ENCODE peak calls at places on chromosomes 13 and 19, in seven cellular contexts. One of them, this sample, is unnamed.

GRCh38 chr13:70756088-70756487 is 647.8 kb upstream of the KLHL1 start:
- DNase-seq in fibroblast of pulmonary artery: no peak
- DNase-seq in OCI-M1: no peak
- DNase-seq in T-helper 2 cell: no peak
- DNase-seq in posterior vena cava: no peak
- DNase-seq in stimulated activated CD4-positive, alpha-beta T cell treated with anti-CD3 and anti-CD28 coated beads, TNF-alpha, amount 100 ng/mL, for 1 hour: no peak
- DNase-seq in osteoblast: no peak
- DNase-seq in this sample: no peak

GRCh38 chr19:34999498-35000337 is at the start of gene GRAMD1A:
- DNase-seq in posterior vena cava: peak; percentile 96
- DNase-seq in osteoblast: peak; percentile 100
- DNase-seq in T-helper 2 cell: peak; percentile 63
- DNase-seq in stimulated activated CD4-positive, alpha-beta T cell treated with anti-CD3 and anti-CD28 coated beads, TNF-alpha, amount 100 ng/mL, for 1 hour: peak; percentile 38
- DNase-seq in fibroblast of pulmonary artery: peak; percentile 92
- DNase-seq in OCI-M1: peak; percentile 92
- DNase-seq in this sample: no peak

GRCh38 chr13:60386250-60386649 is 10.8 kb upstream of the TDRD3 start:
- DNase-seq in OCI-M1: no peak
- DNase-seq in posterior vena cava: no peak
- DNase-seq in T-helper 2 cell: no peak
- DNase-seq in stimulated activated CD4-positive, alpha-beta T cell treated with anti-CD3 and anti-CD28 coated beads, TNF-alpha, amount 100 ng/mL, for 1 hour: no peak
- DNase-seq in osteoblast: no peak
- DNase-seq in fibroblast of pulmonary artery: no peak
- DNase-seq in this sample: no peak

GRCh38 chr13:99351772-99352171 is 44.6 kb upstream of the GPR183 start:
- DNase-seq in posterior vena cava: no peak
- DNase-seq in fibroblast of pulmonary artery: no peak
- DNase-seq in osteoblast: no peak
- DNase-seq in T-helper 2 cell: no peak
- DNase-seq in stimulated activated CD4-positive, alpha-beta T cell treated with anti-CD3 and anti-CD28 coated beads, TNF-alpha, amount 100 ng/mL, for 1 hour: no peak
- DNase-seq in OCI-M1: no peak
- DNase-seq in this sample: no peak

GRCh38 chr19:57241181-57241580 is 749 bp downstream of the ZNF805 start:
- DNase-seq in stimulated activated CD4-positive, alpha-beta T cell treated with anti-CD3 and anti-CD28 coated beads, TNF-alpha, amount 100 ng/mL, for 1 hour: no peak
- DNase-seq in posterior vena cava: no peak
- DNase-seq in T-helper 2 cell: no peak
- DNase-seq in osteoblast: peak; percentile 92
- DNase-seq in OCI-M1: peak; percentile 51
- DNase-seq in fibroblast of pulmonary artery: peak; percentile 33
- DNase-seq in this sample: no peak

GRCh38 chr19:20365146-20365545 is 198.1 kb downstream of the ZNF486 start:
- DNase-seq in fibroblast of pulmonary artery: no peak
- DNase-seq in OCI-M1: peak; percentile 36
- DNase-seq in posterior vena cava: no peak
- DNase-seq in stimulated activated CD4-positive, alpha-beta T cell treated with anti-CD3 and anti-CD28 coated beads, TNF-alpha, amount 100 ng/mL, for 1 hour: no peak
- DNase-seq in T-helper 2 cell: no peak
- DNase-seq in osteoblast: no peak
- DNase-seq in this sample: no peak

GRCh38 chr19:43858174-43858573 is 31.1 kb downstream of the ZNF283 start:
- DNase-seq in stimulated activated CD4-positive, alpha-beta T cell treated with anti-CD3 and anti-CD28 coated beads, TNF-alpha, amount 100 ng/mL, for 1 hour: no peak
- DNase-seq in OCI-M1: no peak
- DNase-seq in osteoblast: no peak
- DNase-seq in T-helper 2 cell: no peak
- DNase-seq in posterior vena cava: no peak
- DNase-seq in fibroblast of pulmonary artery: no peak
- DNase-seq in this sample: no peak

GRCh38 chr19:30263719-30264440 is 108.3 kb upstream of the ZNF536 start:
- DNase-seq in T-helper 2 cell: no peak
- DNase-seq in fibroblast of pulmonary artery: no peak
- DNase-seq in OCI-M1: no peak
- DNase-seq in osteoblast: no peak
- DNase-seq in posterior vena cava: no peak
- DNase-seq in stimulated activated CD4-positive, alpha-beta T cell treated with anti-CD3 and anti-CD28 coated beads, TNF-alpha, amount 100 ng/mL, for 1 hour: no peak
- DNase-seq in this sample: no peak

GRCh38 chr19:2551864-2552185 is 75.9 kb downstream of the GADD45B start:
- DNase-seq in osteoblast: no peak
- DNase-seq in T-helper 2 cell: no peak
- DNase-seq in posterior vena cava: peak; percentile 43
- DNase-seq in OCI-M1: no peak
- DNase-seq in fibroblast of pulmonary artery: no peak
- DNase-seq in stimulated activated CD4-positive, alpha-beta T cell treated with anti-CD3 and anti-CD28 coated beads, TNF-alpha, amount 100 ng/mL, for 1 hour: no peak
- DNase-seq in this sample: no peak

GRCh38 chr13:21427741-21428140 is 31.4 kb downstream of the ZDHHC20 start:
- DNase-seq in OCI-M1: no peak
- DNase-seq in posterior vena cava: no peak
- DNase-seq in T-helper 2 cell: no peak
- DNase-seq in osteoblast: no peak
- DNase-seq in fibroblast of pulmonary artery: no peak
- DNase-seq in stimulated activated CD4-positive, alpha-beta T cell treated with anti-CD3 and anti-CD28 coated beads, TNF-alpha, amount 100 ng/mL, for 1 hour: no peak
- DNase-seq in this sample: no peak

GRCh38 chr19:49880162-49880869 is 2.8 kb downstream of the TBC1D17 start:
- DNase-seq in fibroblast of pulmonary artery: no peak
- DNase-seq in posterior vena cava: peak; percentile 66
- DNase-seq in osteoblast: no peak
- DNase-seq in T-helper 2 cell: no peak
- DNase-seq in OCI-M1: no peak
- DNase-seq in stimulated activated CD4-positive, alpha-beta T cell treated with anti-CD3 and anti-CD28 coated beads, TNF-alpha, amount 100 ng/mL, for 1 hour: no peak
- DNase-seq in this sample: no peak

GRCh38 chr19:7257148-7258041 is 36.8 kb downstream of the INSR start:
- DNase-seq in stimulated activated CD4-positive, alpha-beta T cell treated with anti-CD3 and anti-CD28 coated beads, TNF-alpha, amount 100 ng/mL, for 1 hour: no peak
- DNase-seq in osteoblast: no peak
- DNase-seq in T-helper 2 cell: no peak
- DNase-seq in posterior vena cava: no peak
- DNase-seq in fibroblast of pulmonary artery: peak; percentile 87
- DNase-seq in OCI-M1: no peak
- DNase-seq in this sample: no peak

GRCh38 chr19:51637362-51637978 is 7.3 kb upstream of the SIGLEC5 start:
- DNase-seq in stimulated activated CD4-positive, alpha-beta T cell treated with anti-CD3 and anti-CD28 coated beads, TNF-alpha, amount 100 ng/mL, for 1 hour: no peak
- DNase-seq in fibroblast of pulmonary artery: peak; percentile 11
- DNase-seq in T-helper 2 cell: no peak
- DNase-seq in osteoblast: no peak
- DNase-seq in posterior vena cava: no peak
- DNase-seq in OCI-M1: peak; percentile 66
- DNase-seq in this sample: no peak

GRCh38 chr13:45799451-45799850 is 52.1 kb downstream of the SIAH3 start:
- DNase-seq in osteoblast: no peak
- DNase-seq in T-helper 2 cell: no peak
- DNase-seq in OCI-M1: no peak
- DNase-seq in posterior vena cava: no peak
- DNase-seq in stimulated activated CD4-positive, alpha-beta T cell treated with anti-CD3 and anti-CD28 coated beads, TNF-alpha, amount 100 ng/mL, for 1 hour: no peak
- DNase-seq in fibroblast of pulmonary artery: no peak
- DNase-seq in this sample: no peak

GRCh38 chr19:40586611-40587010 is 9.9 kb downstream of the SHKBP1 start:
- DNase-seq in T-helper 2 cell: no peak
- DNase-seq in posterior vena cava: no peak
- DNase-seq in fibroblast of pulmonary artery: no peak
- DNase-seq in osteoblast: peak; percentile 44
- DNase-seq in OCI-M1: no peak
- DNase-seq in stimulated activated CD4-positive, alpha-beta T cell treated with anti-CD3 and anti-CD28 coated beads, TNF-alpha, amount 100 ng/mL, for 1 hour: no peak
- DNase-seq in this sample: no peak

GRCh38 chr19:27777242-27777641 is 1435.7 kb downstream of the UQCRFS1 start:
- DNase-seq in osteoblast: no peak
- DNase-seq in stimulated activated CD4-positive, alpha-beta T cell treated with anti-CD3 and anti-CD28 coated beads, TNF-alpha, amount 100 ng/mL, for 1 hour: no peak
- DNase-seq in posterior vena cava: no peak
- DNase-seq in fibroblast of pulmonary artery: no peak
- DNase-seq in OCI-M1: no peak
- DNase-seq in T-helper 2 cell: no peak
- DNase-seq in this sample: no peak

GRCh38 chr19:29612801-29613595 is 6.9 kb downstream of the POP4 start:
- DNase-seq in stimulated activated CD4-positive, alpha-beta T cell treated with anti-CD3 and anti-CD28 coated beads, TNF-alpha, amount 100 ng/mL, for 1 hour: no peak
- DNase-seq in OCI-M1: no peak
- DNase-seq in posterior vena cava: peak; percentile 53
- DNase-seq in T-helper 2 cell: no peak
- DNase-seq in fibroblast of pulmonary artery: no peak
- DNase-seq in osteoblast: no peak
- DNase-seq in this sample: no peak

GRCh38 chr13:24217601-24218281 is 57.2 kb downstream of the SPATA13 start:
- DNase-seq in posterior vena cava: no peak
- DNase-seq in stimulated activated CD4-positive, alpha-beta T cell treated with anti-CD3 and anti-CD28 coated beads, TNF-alpha, amount 100 ng/mL, for 1 hour: no peak
- DNase-seq in osteoblast: no peak
- DNase-seq in OCI-M1: peak; percentile 52
- DNase-seq in fibroblast of pulmonary artery: peak; percentile 39
- DNase-seq in T-helper 2 cell: no peak
- DNase-seq in this sample: no peak

GRCh38 chr19:4622695-4623421 is 16.5 kb upstream of the TNFAIP8L1 start:
- DNase-seq in T-helper 2 cell: no peak
- DNase-seq in OCI-M1: peak; percentile 35
- DNase-seq in fibroblast of pulmonary artery: no peak
- DNase-seq in posterior vena cava: no peak
- DNase-seq in osteoblast: peak; percentile 78
- DNase-seq in stimulated activated CD4-positive, alpha-beta T cell treated with anti-CD3 and anti-CD28 coated beads, TNF-alpha, amount 100 ng/mL, for 1 hour: no peak
- DNase-seq in this sample: no peak

GRCh38 chr19:13880059-13880672 is 3.2 kb downstream of the NANOS3 start:
- DNase-seq in stimulated activated CD4-positive, alpha-beta T cell treated with anti-CD3 and anti-CD28 coated beads, TNF-alpha, amount 100 ng/mL, for 1 hour: peak; percentile 98
- DNase-seq in osteoblast: peak; percentile 100
- DNase-seq in T-helper 2 cell: peak; percentile 99
- DNase-seq in fibroblast of pulmonary artery: peak; percentile 96
- DNase-seq in posterior vena cava: peak; percentile 100
- DNase-seq in OCI-M1: peak; percentile 100
- DNase-seq in this sample: peak; percentile 30

GRCh38 chr19:29682236-29682895 is 17.1 kb downstream of the PLEKHF1 start:
- DNase-seq in posterior vena cava: peak; percentile 64
- DNase-seq in osteoblast: peak; percentile 41
- DNase-seq in T-helper 2 cell: no peak
- DNase-seq in stimulated activated CD4-positive, alpha-beta T cell treated with anti-CD3 and anti-CD28 coated beads, TNF-alpha, amount 100 ng/mL, for 1 hour: no peak
- DNase-seq in fibroblast of pulmonary artery: no peak
- DNase-seq in OCI-M1: no peak
- DNase-seq in this sample: no peak

GRCh38 chr13:90362718-90363117 is 984.8 kb upstream of the MIR17HG start:
- DNase-seq in OCI-M1: peak; percentile 71
- DNase-seq in osteoblast: no peak
- DNase-seq in fibroblast of pulmonary artery: peak; percentile 45
- DNase-seq in T-helper 2 cell: no peak
- DNase-seq in stimulated activated CD4-positive, alpha-beta T cell treated with anti-CD3 and anti-CD28 coated beads, TNF-alpha, amount 100 ng/mL, for 1 hour: no peak
- DNase-seq in posterior vena cava: no peak
- DNase-seq in this sample: no peak

GRCh38 chr19:10408511-10409291 is 5.4 kb upstream of the CDC37 start:
- DNase-seq in posterior vena cava: no peak
- DNase-seq in osteoblast: peak; percentile 85
- DNase-seq in T-helper 2 cell: no peak
- DNase-seq in fibroblast of pulmonary artery: no peak
- DNase-seq in OCI-M1: no peak
- DNase-seq in stimulated activated CD4-positive, alpha-beta T cell treated with anti-CD3 and anti-CD28 coated beads, TNF-alpha, amount 100 ng/mL, for 1 hour: no peak
- DNase-seq in this sample: no peak

GRCh38 chr13:110944121-110944967 is 29.5 kb upstream of the ANKRD10 start:
- DNase-seq in osteoblast: peak; percentile 89
- DNase-seq in posterior vena cava: no peak
- DNase-seq in stimulated activated CD4-positive, alpha-beta T cell treated with anti-CD3 and anti-CD28 coated beads, TNF-alpha, amount 100 ng/mL, for 1 hour: no peak
- DNase-seq in T-helper 2 cell: no peak
- DNase-seq in OCI-M1: peak; percentile 60
- DNase-seq in fibroblast of pulmonary artery: peak; percentile 78
- DNase-seq in this sample: no peak

GRCh38 chr13:66558511-66558910 is 671.6 kb downstream of the PCDH9 start:
- DNase-seq in osteoblast: peak; percentile 58
- DNase-seq in stimulated activated CD4-positive, alpha-beta T cell treated with anti-CD3 and anti-CD28 coated beads, TNF-alpha, amount 100 ng/mL, for 1 hour: no peak
- DNase-seq in T-helper 2 cell: no peak
- DNase-seq in OCI-M1: no peak
- DNase-seq in fibroblast of pulmonary artery: no peak
- DNase-seq in posterior vena cava: no peak
- DNase-seq in this sample: no peak

GRCh38 chr19:47095707-47096704 is 17.6 kb downstream of the ZC3H4 start:
- DNase-seq in stimulated activated CD4-positive, alpha-beta T cell treated with anti-CD3 and anti-CD28 coated beads, TNF-alpha, amount 100 ng/mL, for 1 hour: no peak
- DNase-seq in posterior vena cava: no peak
- DNase-seq in fibroblast of pulmonary artery: no peak
- DNase-seq in OCI-M1: no peak
- DNase-seq in osteoblast: no peak
- DNase-seq in T-helper 2 cell: no peak
- DNase-seq in this sample: no peak

GRCh38 chr13:64672751-64673150 is 2557.4 kb downstream of the PCDH9 start:
- DNase-seq in osteoblast: no peak
- DNase-seq in stimulated activated CD4-positive, alpha-beta T cell treated with anti-CD3 and anti-CD28 coated beads, TNF-alpha, amount 100 ng/mL, for 1 hour: no peak
- DNase-seq in posterior vena cava: no peak
- DNase-seq in OCI-M1: no peak
- DNase-seq in T-helper 2 cell: no peak
- DNase-seq in fibroblast of pulmonary artery: no peak
- DNase-seq in this sample: no peak

GRCh38 chr19:9128171-9128570 is 1.4 kb upstream of the OR7G3 start:
- DNase-seq in posterior vena cava: no peak
- DNase-seq in OCI-M1: no peak
- DNase-seq in osteoblast: no peak
- DNase-seq in T-helper 2 cell: no peak
- DNase-seq in stimulated activated CD4-positive, alpha-beta T cell treated with anti-CD3 and anti-CD28 coated beads, TNF-alpha, amount 100 ng/mL, for 1 hour: no peak
- DNase-seq in fibroblast of pulmonary artery: peak; percentile 88
- DNase-seq in this sample: no peak

GRCh38 chr19:50492303-50493052 is 15.8 kb upstream of the GARIN5A start:
- DNase-seq in posterior vena cava: peak; percentile 73
- DNase-seq in fibroblast of pulmonary artery: no peak
- DNase-seq in OCI-M1: no peak
- DNase-seq in stimulated activated CD4-positive, alpha-beta T cell treated with anti-CD3 and anti-CD28 coated beads, TNF-alpha, amount 100 ng/mL, for 1 hour: no peak
- DNase-seq in T-helper 2 cell: no peak
- DNase-seq in osteoblast: no peak
- DNase-seq in this sample: no peak

GRCh38 chr19:40360020-40360686 is 11.7 kb downstream of the PLD3 start:
- DNase-seq in posterior vena cava: no peak
- DNase-seq in osteoblast: peak; percentile 23
- DNase-seq in T-helper 2 cell: no peak
- DNase-seq in OCI-M1: no peak
- DNase-seq in fibroblast of pulmonary artery: no peak
- DNase-seq in stimulated activated CD4-positive, alpha-beta T cell treated with anti-CD3 and anti-CD28 coated beads, TNF-alpha, amount 100 ng/mL, for 1 hour: no peak
- DNase-seq in this sample: no peak

GRCh38 chr19:46520616-46521015 is 24.9 kb upstream of the PNMA8B start:
- DNase-seq in fibroblast of pulmonary artery: no peak
- DNase-seq in osteoblast: no peak
- DNase-seq in stimulated activated CD4-positive, alpha-beta T cell treated with anti-CD3 and anti-CD28 coated beads, TNF-alpha, amount 100 ng/mL, for 1 hour: no peak
- DNase-seq in OCI-M1: no peak
- DNase-seq in posterior vena cava: no peak
- DNase-seq in T-helper 2 cell: no peak
- DNase-seq in this sample: no peak

GRCh38 chr13:97914537-97914936 is 38.9 kb upstream of the IPO5 start:
- DNase-seq in osteoblast: no peak
- DNase-seq in T-helper 2 cell: no peak
- DNase-seq in stimulated activated CD4-positive, alpha-beta T cell treated with anti-CD3 and anti-CD28 coated beads, TNF-alpha, amount 100 ng/mL, for 1 hour: no peak
- DNase-seq in posterior vena cava: no peak
- DNase-seq in fibroblast of pulmonary artery: no peak
- DNase-seq in OCI-M1: no peak
- DNase-seq in this sample: no peak